ENCODE peak calls at places on chromosomes 2 and 18, in seven cellular contexts. O, V, C, Q, Y, F and E are unnamed samples.

GRCh38 chr2:241191101-241191500 is 2.6 kb downstream of the ANO7 start:
- DNase-seq in Y (no peak), Q (no peak), F (no peak), C (no peak), O (no peak), V (no peak), E (no peak)

GRCh38 chr2:210956101-210956500 is 399.7 kb downstream of the CPS1 start:
- DNase-seq in Y (peak), C (no peak), Q (no peak), V (no peak), O (no peak), F (no peak), E (no peak)

GRCh38 chr2:231069379-231070054 is 12.8 kb downstream of the PSMD1 start:
- DNase-seq in Y (peak), C (no peak), F (no peak), O (no peak), Q (no peak), V (no peak), E (no peak)

GRCh38 chr18:9848170-9848854 is 37.5 kb upstream of the TXNDC2 start:
- DNase-seq in V (no peak), Q (no peak), F (no peak), Y (no peak), C (no peak), O (no peak), E (no peak)

GRCh38 chr2:21038403-21039073 is 5.3 kb downstream of the APOB start:
- DNase-seq in F (no peak), Y (peak), V (no peak), Q (no peak), C (no peak), O (no peak), E (no peak)

GRCh38 chr18:10660485-10660884 is 134.7 kb downstream of the NAPG start:
- DNase-seq in V (no peak), Q (no peak), Y (peak), F (no peak), O (no peak), C (no peak), E (no peak)

GRCh38 chr18:46481048-46481846 is 175.8 kb downstream of the LOXHD1 start:
- DNase-seq in F (no peak), O (peak), C (peak), Y (peak), Q (peak), V (peak), E (peak)

GRCh38 chr2:7765236-7765635 is 848.0 kb downstream of the RNF144A start:
- DNase-seq in V (no peak), Q (no peak), C (no peak), F (no peak), O (no peak), Y (no peak), E (no peak)

GRCh38 chr2:226655871-226656270 is 143.7 kb downstream of the IRS1 start:
- DNase-seq in Q (no peak), O (no peak), C (no peak), Y (peak), F (no peak), V (no peak), E (no peak)

GRCh38 chr2:144496067-144496466 is 23.9 kb downstream of the ZEB2 start:
- DNase-seq in Q (no peak), C (no peak), O (no peak), Y (no peak), V (no peak), F (no peak), E (no peak)

GRCh38 chr2:161250864-161251436 is 57.3 kb upstream of the PSMD14 start:
- DNase-seq in V (peak), F (no peak), O (no peak), C (peak), Q (peak), Y (peak), E (peak)